ENCODE peak calls at places on chromosomes 13 and 19, in nine cellular contexts. P is SIG-M5; W is psoas muscle; R is left cardiac atrium; C is GM23248; E is glomerular endothelial cell; G is stimulated activated CD8-positive, alpha-beta memory T cell treated with anti-CD3 and anti-CD28 coated beads, Interleukin-7, amount 100 ng/mL, for 4 hours; Z is H54; K is SJCRH30. H is an unnamed sample.

GRCh38 chr19:12163841-12164240 is 945 bp downstream of the ZNF136 start:
- DNase-seq in P (no peak), W (no peak), R (no peak), C (peak), E (no peak), G (no peak), Z (no peak), K (no peak), H (no peak)

GRCh38 chr13:24071016-24071415 is 89.5 kb upstream of the SPATA13 start:
- DNase-seq in P (no peak), W (no peak), R (no peak), C (no peak), E (no peak), G (no peak), Z (no peak), K (no peak), H (no peak)

GRCh38 chr19:58252102-58252685 is 23.5 kb downstream of the ZNF544 start:
- DNase-seq in P (no peak), W (no peak), R (no peak), C (no peak), E (no peak), G (no peak), Z (no peak), K (peak), H (no peak)

GRCh38 chr19:51086153-51086850 is 3.6 kb upstream of the KLK14 start:
- DNase-seq in P (no peak), W (no peak), R (no peak), C (no peak), E (no peak), G (no peak), Z (no peak), K (no peak), H (no peak)

GRCh38 chr19:16185925-16186234 is 670 bp downstream of the FAM32A start:
- DNase-seq in P (no peak), W (no peak), R (no peak), C (no peak), E (no peak), G (no peak), Z (no peak), K (no peak), H (no peak)

GRCh38 chr19:18665771-18666202 is 17.7 kb upstream of the CRTC1 start:
- DNase-seq in P (no peak), W (no peak), R (peak), C (no peak), E (no peak), G (no peak), Z (no peak), K (no peak), H (no peak)

GRCh38 chr13:46168341-46168740 is 13.6 kb downstream of the LCP1 start:
- DNase-seq in P (peak), W (no peak), R (peak), C (peak), E (no peak), G (peak), Z (no peak), K (no peak), H (peak)

GRCh38 chr13:102800145-102801041 is 1.5 kb downstream of the BIVM start:
- DNase-seq in P (peak), W (peak), R (peak), C (peak), E (no peak), G (peak), Z (peak), K (peak), H (peak)

GRCh38 chr19:2663920-2664571 is 38.4 kb downstream of the GNG7 start:
- DNase-seq in P (no peak), W (no peak), R (peak), C (no peak), E (no peak), G (no peak), Z (no peak), K (no peak), H (peak)

GRCh38 chr13:44493213-44493812 is 82.8 kb downstream of the TSC22D1 start:
- DNase-seq in P (no peak), W (no peak), R (no peak), C (no peak), E (no peak), G (no peak), Z (no peak), K (no peak), H (no peak)

GRCh38 chr13:113041293-113041690 is 64.3 kb upstream of the F7 start:
- DNase-seq in P (no peak), W (no peak), R (no peak), C (no peak), E (no peak), G (no peak), Z (no peak), K (no peak), H (no peak)

H was measured in activated B cell treated with CpG ODN at 0.5 μM for 24 hours.